ENCODE peak calls at places on chromosomes 13 and 19, in four cellular contexts. I is omental fat pad, O is NCI-H1092 treated with DMSO at 0.1 percent for 48 hours, L is NCI-H1417. G is an unnamed sample.

GRCh38 chr19:15840833-15841232 is 25.4 kb upstream of the OR10H1 start:
- DNase-seq in O (no peak), I (no peak), L (no peak), G (no peak)

GRCh38 chr13:48155850-48156249 is 60.9 kb upstream of the MED4 start:
- DNase-seq in I (no peak), L (no peak), O (no peak), G (no peak)

GRCh38 chr19:10624585-10624984 is 768 bp upstream of the SLC44A2 start:
- DNase-seq in L (no peak), I (no peak), O (no peak), G (no peak)

GRCh38 chr13:90533866-90534265 is 813.6 kb upstream of the MIR17HG start:
- DNase-seq in L (no peak), I (no peak), O (no peak), G (no peak)

GRCh38 chr13:27643334-27644158 is 21.9 kb downstream of the POLR1D start:
- DNase-seq in O (no peak), I (no peak), L (no peak), G (no peak)

GRCh38 chr19:662207-662961 is 630 bp downstream of the RNF126 start:
- DNase-seq in O (no peak), L (no peak), I (no peak), G (peak)

GRCh38 chr13:104993708-104994107 is 1541.8 kb downstream of the EFNB2 start:
- DNase-seq in L (no peak), I (no peak), O (no peak), G (no peak)

GRCh38 chr13:51590231-51590630 is 6.0 kb downstream of the WDFY2 start:
- DNase-seq in I (no peak), L (no peak), O (no peak), G (no peak)

GRCh38 chr13:37037231-37037630 is 22.3 kb downstream of the SUPT20H start:
- DNase-seq in L (no peak), O (no peak), I (no peak), G (no peak)

GRCh38 chr13:24023073-24023472 is 125.8 kb upstream of the C1QTNF9B start:
- DNase-seq in O (no peak), I (no peak), L (no peak), G (no peak)